ENCODE peak calls at places on chromosome X, in ten cellular contexts. One of them, this sample, is unnamed.
A peak's percentile ranks its signal among the peaks of the same experiment; 100 is the strongest.

GRCh38 chrX:141928432-141928831 is 24.7 kb downstream of the MAGEC1 start:
- DNase-seq in glutamatergic neuron: no peak
- DNase-seq in colonic mucosa: no peak
- DNase-seq in GM06990: no peak
- DNase-seq in HFF-Myc: no peak
- DNase-seq in AG04450: no peak
- DNase-seq in B cell: no peak
- DNase-seq in psoas muscle: no peak
- DNase-seq in dorsolateral prefrontal cortex: no peak
- DNase-seq in fibroblast of the aortic adventitia: no peak
- DNase-seq in this sample: no peak

GRCh38 chrX:8579602-8580001 is 115.0 kb downstream of the VCX3B start:
- DNase-seq in HFF-Myc: no peak
- DNase-seq in psoas muscle: no peak
- DNase-seq in B cell: no peak
- DNase-seq in colonic mucosa: no peak
- DNase-seq in fibroblast of the aortic adventitia: no peak
- DNase-seq in AG04450: no peak
- DNase-seq in GM06990: no peak
- DNase-seq in glutamatergic neuron: no peak
- DNase-seq in dorsolateral prefrontal cortex: no peak
- DNase-seq in this sample: no peak

GRCh38 chrX:46254623-46255022 is 290.6 kb downstream of the ZNF674 start:
- DNase-seq in dorsolateral prefrontal cortex: no peak
- DNase-seq in fibroblast of the aortic adventitia: peak; percentile 4
- DNase-seq in psoas muscle: no peak
- DNase-seq in B cell: no peak
- DNase-seq in glutamatergic neuron: no peak
- DNase-seq in HFF-Myc: no peak
- DNase-seq in GM06990: no peak
- DNase-seq in colonic mucosa: no peak
- DNase-seq in AG04450: no peak
- DNase-seq in this sample: no peak

GRCh38 chrX:107684956-107685385 is 56.7 kb downstream of the PRPS1 start:
- DNase-seq in dorsolateral prefrontal cortex: no peak
- DNase-seq in psoas muscle: peak; percentile 85
- DNase-seq in HFF-Myc: peak; percentile 51
- DNase-seq in fibroblast of the aortic adventitia: peak; percentile 48
- DNase-seq in glutamatergic neuron: no peak
- DNase-seq in AG04450: no peak
- DNase-seq in GM06990: peak; percentile 40
- DNase-seq in colonic mucosa: peak; percentile 78
- DNase-seq in B cell: no peak
- DNase-seq in this sample: no peak

GRCh38 chrX:38701073-38701472 is 100.2 kb upstream of the MID1IP1 start:
- DNase-seq in AG04450: no peak
- DNase-seq in HFF-Myc: no peak
- DNase-seq in colonic mucosa: no peak
- DNase-seq in psoas muscle: no peak
- DNase-seq in fibroblast of the aortic adventitia: no peak
- DNase-seq in B cell: no peak
- DNase-seq in dorsolateral prefrontal cortex: no peak
- DNase-seq in GM06990: no peak
- DNase-seq in glutamatergic neuron: no peak
- DNase-seq in this sample: no peak

GRCh38 chrX:8629871-8630270 is 102.1 kb downstream of the ANOS1 start:
- DNase-seq in AG04450: no peak
- DNase-seq in dorsolateral prefrontal cortex: no peak
- DNase-seq in GM06990: no peak
- DNase-seq in fibroblast of the aortic adventitia: no peak
- DNase-seq in B cell: no peak
- DNase-seq in glutamatergic neuron: no peak
- DNase-seq in colonic mucosa: no peak
- DNase-seq in HFF-Myc: no peak
- DNase-seq in psoas muscle: no peak
- DNase-seq in this sample: no peak

GRCh38 chrX:53300157-53300556 is 18.8 kb upstream of the IQSEC2 start:
- DNase-seq in glutamatergic neuron: no peak
- DNase-seq in B cell: no peak
- DNase-seq in colonic mucosa: no peak
- DNase-seq in fibroblast of the aortic adventitia: no peak
- DNase-seq in GM06990: no peak
- DNase-seq in HFF-Myc: no peak
- DNase-seq in AG04450: no peak
- DNase-seq in dorsolateral prefrontal cortex: no peak
- DNase-seq in psoas muscle: no peak
- DNase-seq in this sample: no peak

GRCh38 chrX:82589410-82589809 is 918.7 kb upstream of the POU3F4 start:
- DNase-seq in AG04450: no peak
- DNase-seq in psoas muscle: no peak
- DNase-seq in colonic mucosa: no peak
- DNase-seq in GM06990: no peak
- DNase-seq in dorsolateral prefrontal cortex: no peak
- DNase-seq in fibroblast of the aortic adventitia: no peak
- DNase-seq in B cell: no peak
- DNase-seq in glutamatergic neuron: no peak
- DNase-seq in HFF-Myc: no peak
- DNase-seq in this sample: no peak

GRCh38 chrX:46477435-46477834 is 67.8 kb downstream of the ZNF674 start:
- DNase-seq in psoas muscle: no peak
- DNase-seq in dorsolateral prefrontal cortex: no peak
- DNase-seq in fibroblast of the aortic adventitia: peak; percentile 23
- DNase-seq in glutamatergic neuron: no peak
- DNase-seq in AG04450: no peak
- DNase-seq in colonic mucosa: no peak
- DNase-seq in HFF-Myc: no peak
- DNase-seq in GM06990: no peak
- DNase-seq in B cell: no peak
- DNase-seq in this sample: no peak

GRCh38 chrX:68998716-68999115 is 166.5 kb downstream of the PJA1 start:
- DNase-seq in fibroblast of the aortic adventitia: no peak
- DNase-seq in GM06990: no peak
- DNase-seq in HFF-Myc: no peak
- DNase-seq in dorsolateral prefrontal cortex: no peak
- DNase-seq in psoas muscle: no peak
- DNase-seq in colonic mucosa: no peak
- DNase-seq in AG04450: no peak
- DNase-seq in B cell: no peak
- DNase-seq in glutamatergic neuron: no peak
- DNase-seq in this sample: no peak

GRCh38 chrX:16559206-16559619 is 90.7 kb upstream of the S100G start:
- DNase-seq in glutamatergic neuron: no peak
- DNase-seq in B cell: no peak
- DNase-seq in colonic mucosa: no peak
- DNase-seq in AG04450: no peak
- DNase-seq in fibroblast of the aortic adventitia: peak; percentile 11
- DNase-seq in HFF-Myc: peak; percentile 26
- DNase-seq in GM06990: no peak
- DNase-seq in psoas muscle: no peak
- DNase-seq in dorsolateral prefrontal cortex: no peak
- DNase-seq in this sample: no peak

GRCh38 chrX:10533686-10534365 is 86.6 kb downstream of the MID1 start:
- DNase-seq in HFF-Myc: no peak
- DNase-seq in psoas muscle: no peak
- DNase-seq in glutamatergic neuron: no peak
- DNase-seq in dorsolateral prefrontal cortex: no peak
- DNase-seq in B cell: no peak
- DNase-seq in colonic mucosa: no peak
- DNase-seq in AG04450: no peak
- DNase-seq in GM06990: no peak
- DNase-seq in fibroblast of the aortic adventitia: no peak
- DNase-seq in this sample: no peak

GRCh38 chrX:129193357-129193756 is 329.9 kb downstream of the SMARCA1 start:
- DNase-seq in glutamatergic neuron: no peak
- DNase-seq in colonic mucosa: peak; percentile 21
- DNase-seq in dorsolateral prefrontal cortex: no peak
- DNase-seq in GM06990: no peak
- DNase-seq in B cell: no peak
- DNase-seq in psoas muscle: no peak
- DNase-seq in fibroblast of the aortic adventitia: no peak
- DNase-seq in AG04450: no peak
- DNase-seq in HFF-Myc: no peak
- DNase-seq in this sample: no peak

GRCh38 chrX:118724352-118724751 is 3.1 kb upstream of the IL13RA1 start:
- DNase-seq in dorsolateral prefrontal cortex: no peak
- DNase-seq in glutamatergic neuron: no peak
- DNase-seq in fibroblast of the aortic adventitia: no peak
- DNase-seq in psoas muscle: no peak
- DNase-seq in colonic mucosa: no peak
- DNase-seq in B cell: peak; percentile 68
- DNase-seq in HFF-Myc: no peak
- DNase-seq in AG04450: no peak
- DNase-seq in GM06990: no peak
- DNase-seq in this sample: no peak

GRCh38 chrX:39527045-39527444 is 570.7 kb downstream of the BCOR start:
- DNase-seq in colonic mucosa: no peak
- DNase-seq in HFF-Myc: peak; percentile 27
- DNase-seq in glutamatergic neuron: no peak
- DNase-seq in dorsolateral prefrontal cortex: no peak
- DNase-seq in AG04450: no peak
- DNase-seq in fibroblast of the aortic adventitia: peak; percentile 37
- DNase-seq in psoas muscle: no peak
- DNase-seq in B cell: no peak
- DNase-seq in GM06990: no peak
- DNase-seq in this sample: no peak

DNA sequence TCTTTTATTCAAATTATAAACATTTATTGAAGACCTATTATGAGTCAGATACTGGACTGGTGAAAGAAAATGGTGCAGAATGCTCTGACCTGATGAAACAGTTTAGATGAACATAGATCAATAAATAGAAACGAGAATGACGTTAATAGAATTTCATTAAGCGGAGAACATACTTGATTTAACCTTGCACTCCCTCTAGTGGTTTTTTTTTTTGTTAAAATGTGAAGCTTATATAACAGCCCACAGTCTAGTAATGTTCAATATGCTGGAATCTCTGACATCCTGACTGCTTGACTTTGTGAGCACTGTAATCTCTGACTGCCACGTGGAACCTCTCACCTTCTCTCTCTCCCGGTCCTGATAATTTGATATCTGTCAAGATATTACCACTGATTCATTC is 32.3 kb downstream of the HDAC8 start:
- DNase-seq in fibroblast of the aortic adventitia: peak; percentile 65
- DNase-seq in HFF-Myc: no peak
- DNase-seq in psoas muscle: no peak
- DNase-seq in B cell: no peak
- DNase-seq in GM06990: no peak
- DNase-seq in colonic mucosa: no peak
- DNase-seq in AG04450: peak; percentile 6
- DNase-seq in glutamatergic neuron: no peak
- DNase-seq in dorsolateral prefrontal cortex: no peak
- DNase-seq in this sample: no peak
- TF ChIP-seq CTCF in fibroblast of the aortic adventitia: peak; percentile 34
- TF ChIP-seq CTCF in HFF-Myc: peak; percentile 9
- TF ChIP-seq CTCF in psoas muscle: peak; percentile 36
- TF ChIP-seq CTCF in B cell: peak; percentile 24
- TF ChIP-seq CTCF in GM06990: no peak
- TF ChIP-seq CTCF in colonic mucosa: no peak
- TF ChIP-seq CTCF in AG04450: peak; percentile 35
- TF ChIP-seq CTCF in glutamatergic neuron: peak; percentile 17
- TF ChIP-seq CTCF in dorsolateral prefrontal cortex: peak; percentile 61
- TF ChIP-seq CTCF in this sample: no peak

GRCh38 chrX:72236841-72237240 is 2.0 kb downstream of the ERCC6L start:
- DNase-seq in GM06990: no peak
- DNase-seq in AG04450: no peak
- DNase-seq in fibroblast of the aortic adventitia: no peak
- DNase-seq in psoas muscle: no peak
- DNase-seq in HFF-Myc: no peak
- DNase-seq in colonic mucosa: no peak
- DNase-seq in dorsolateral prefrontal cortex: no peak
- DNase-seq in glutamatergic neuron: no peak
- DNase-seq in B cell: no peak
- DNase-seq in this sample: no peak
- TF ChIP-seq CTCF in GM06990: no peak
- TF ChIP-seq CTCF in AG04450: no peak
- TF ChIP-seq CTCF in fibroblast of the aortic adventitia: no peak
- TF ChIP-seq CTCF in psoas muscle: no peak
- TF ChIP-seq CTCF in HFF-Myc: no peak
- TF ChIP-seq CTCF in colonic mucosa: no peak
- TF ChIP-seq CTCF in dorsolateral prefrontal cortex: no peak
- TF ChIP-seq CTCF in glutamatergic neuron: no peak
- TF ChIP-seq CTCF in B cell: no peak
- TF ChIP-seq CTCF in this sample: no peak

GRCh38 chrX:109855501-109855900 is 122.4 kb upstream of the ACSL4 start:
- DNase-seq in GM06990: peak; percentile 21
- DNase-seq in B cell: no peak
- DNase-seq in HFF-Myc: no peak
- DNase-seq in glutamatergic neuron: no peak
- DNase-seq in colonic mucosa: no peak
- DNase-seq in dorsolateral prefrontal cortex: no peak
- DNase-seq in AG04450: no peak
- DNase-seq in psoas muscle: no peak
- DNase-seq in fibroblast of the aortic adventitia: no peak
- DNase-seq in this sample: no peak

GRCh38 chrX:109858602-109859341 is 125.7 kb upstream of the ACSL4 start:
- DNase-seq in GM06990: no peak
- DNase-seq in psoas muscle: no peak
- DNase-seq in B cell: no peak
- DNase-seq in glutamatergic neuron: no peak
- DNase-seq in AG04450: no peak
- DNase-seq in HFF-Myc: no peak
- DNase-seq in dorsolateral prefrontal cortex: no peak
- DNase-seq in fibroblast of the aortic adventitia: no peak
- DNase-seq in colonic mucosa: no peak
- DNase-seq in this sample: no peak

GRCh38 chrX:109859673-109860072 is 126.6 kb upstream of the ACSL4 start:
- DNase-seq in glutamatergic neuron: no peak
- DNase-seq in psoas muscle: no peak
- DNase-seq in B cell: no peak
- DNase-seq in HFF-Myc: no peak
- DNase-seq in fibroblast of the aortic adventitia: no peak
- DNase-seq in GM06990: no peak
- DNase-seq in AG04450: no peak
- DNase-seq in dorsolateral prefrontal cortex: no peak
- DNase-seq in colonic mucosa: no peak
- DNase-seq in this sample: no peak

GRCh38 chrX:109857898-109858297 is 124.8 kb upstream of the ACSL4 start:
- DNase-seq in HFF-Myc: no peak
- DNase-seq in glutamatergic neuron: no peak
- DNase-seq in B cell: no peak
- DNase-seq in GM06990: no peak
- DNase-seq in AG04450: no peak
- DNase-seq in psoas muscle: no peak
- DNase-seq in dorsolateral prefrontal cortex: no peak
- DNase-seq in fibroblast of the aortic adventitia: peak; percentile 80
- DNase-seq in colonic mucosa: no peak
- DNase-seq in this sample: no peak

GRCh38 chrX:109856974-109857373 is 123.9 kb upstream of the ACSL4 start:
- DNase-seq in GM06990: peak; percentile 21
- DNase-seq in colonic mucosa: no peak
- DNase-seq in B cell: no peak
- DNase-seq in psoas muscle: no peak
- DNase-seq in AG04450: no peak
- DNase-seq in fibroblast of the aortic adventitia: peak; percentile 62
- DNase-seq in HFF-Myc: no peak
- DNase-seq in glutamatergic neuron: no peak
- DNase-seq in dorsolateral prefrontal cortex: no peak
- DNase-seq in this sample: no peak
- TF ChIP-seq CTCF in GM06990: peak; percentile 72
- TF ChIP-seq CTCF in colonic mucosa: peak; percentile 86
- TF ChIP-seq CTCF in B cell: peak; percentile 74
- TF ChIP-seq CTCF in psoas muscle: peak; percentile 80
- TF ChIP-seq CTCF in AG04450: peak; percentile 70
- TF ChIP-seq CTCF in fibroblast of the aortic adventitia: peak; percentile 70
- TF ChIP-seq CTCF in HFF-Myc: peak; percentile 51
- TF ChIP-seq CTCF in glutamatergic neuron: peak; percentile 74
- TF ChIP-seq CTCF in dorsolateral prefrontal cortex: peak; percentile 76
- TF ChIP-seq CTCF in this sample: peak; percentile 41

GRCh38 chrX:40563784-40564183 is 17.0 kb upstream of the ATP6AP2 start:
- DNase-seq in HFF-Myc: no peak
- DNase-seq in colonic mucosa: no peak
- DNase-seq in AG04450: no peak
- DNase-seq in psoas muscle: no peak
- DNase-seq in dorsolateral prefrontal cortex: no peak
- DNase-seq in GM06990: no peak
- DNase-seq in glutamatergic neuron: no peak
- DNase-seq in fibroblast of the aortic adventitia: no peak
- DNase-seq in B cell: no peak
- DNase-seq in this sample: no peak
- TF ChIP-seq CTCF in HFF-Myc: no peak
- TF ChIP-seq CTCF in colonic mucosa: no peak
- TF ChIP-seq CTCF in AG04450: no peak
- TF ChIP-seq CTCF in psoas muscle: no peak
- TF ChIP-seq CTCF in dorsolateral prefrontal cortex: no peak
- TF ChIP-seq CTCF in GM06990: no peak
- TF ChIP-seq CTCF in glutamatergic neuron: no peak
- TF ChIP-seq CTCF in fibroblast of the aortic adventitia: no peak
- TF ChIP-seq CTCF in B cell: no peak
- TF ChIP-seq CTCF in this sample: no peak